ENCODE peak calls at places on chromosomes 6 and 20, in six cellular contexts. I, W, Y, X, H and C are unnamed samples.

GRCh38 chr6:105993769-105994521 is 92.2 kb upstream of the PRDM1 start:
- DNase-seq in Y (peak; percentile 15), H (peak; percentile 33), W (peak; percentile 64), X (peak; percentile 42), I (peak; percentile 89), C (no peak)

GRCh38 chr6:11231564-11232176 is 798 bp downstream of the NEDD9 start:
- DNase-seq in X (peak; percentile 76), W (no peak), H (no peak), Y (no peak), I (no peak), C (peak; percentile 33)

GRCh38 chr6:74467533-74468215 is 738.2 kb downstream of the COL12A1 start:
- DNase-seq in X (no peak), Y (no peak), I (no peak), H (no peak), W (no peak), C (no peak)

GRCh38 chr6:79713701-79714322 is 82.7 kb downstream of the SH3BGRL2 start:
- DNase-seq in X (peak; percentile 76), W (no peak), I (peak; percentile 77), Y (peak; percentile 11), H (peak; percentile 58), C (no peak)

GRCh38 chr6:25660512-25660911 is 8.5 kb downstream of the SCGN start:
- DNase-seq in I (no peak), X (no peak), Y (no peak), W (no peak), H (no peak), C (peak; percentile 67)

GRCh38 chr20:57819291-57819690 is 109.5 kb upstream of the PMEPA1 start:
- DNase-seq in H (no peak), I (no peak), W (no peak), Y (no peak), X (no peak), C (no peak)

GRCh38 chr6:42962502-42963178 is 2.1 kb downstream of the GNMT start:
- DNase-seq in X (no peak), I (no peak), Y (no peak), W (no peak), H (no peak), C (no peak)

GRCh38 chr6:150987371-150987828 is 121.9 kb downstream of the MTHFD1L start:
- DNase-seq in Y (no peak), X (no peak), I (peak; percentile 85), W (no peak), H (no peak), C (no peak)

GRCh38 chr6:56642366-56643261 is at the start of gene DST:
- DNase-seq in Y (no peak), W (no peak), I (no peak), H (peak; percentile 33), X (no peak), C (peak; percentile 33)

GRCh38 chr20:52105573-52106422 is 85.8 kb downstream of the ZFP64 start:
- DNase-seq in I (no peak), X (peak; percentile 47), Y (no peak), W (no peak), H (no peak), C (no peak)

GRCh38 chr6:169343886-169344525 is 90.4 kb upstream of the THBS2 start:
- DNase-seq in I (peak; percentile 45), X (no peak), H (no peak), Y (no peak), W (no peak), C (no peak)

GRCh38 chr6:134065706-134066105 is 13.3 kb upstream of the SLC2A12 start:
- DNase-seq in Y (no peak), I (peak; percentile 61), X (peak; percentile 24), H (no peak), W (no peak), C (no peak)

GRCh38 chr6:29947292-29947980 is 5.1 kb downstream of the HLA-A start:
- DNase-seq in X (no peak), Y (no peak), H (no peak), W (no peak), I (no peak), C (no peak)

GRCh38 chr6:105015482-105015881 is 58.6 kb downstream of the LIN28B start:
- DNase-seq in I (no peak), Y (no peak), X (no peak), H (no peak), W (no peak), C (no peak)

GRCh38 chr6:149857541-149857940 is 6.6 kb downstream of the LRP11 start:
- DNase-seq in X (no peak), W (no peak), Y (no peak), I (no peak), H (no peak), C (no peak)

GRCh38 chr6:111572216-111572706 is 33.4 kb downstream of the TRAF3IP2 start:
- DNase-seq in W (no peak), H (no peak), X (no peak), Y (no peak), I (no peak), C (no peak)

GRCh38 chr6:13989424-13990144 is 64.8 kb downstream of the RNF182 start:
- DNase-seq in I (no peak), W (no peak), X (no peak), H (no peak), Y (no peak), C (no peak)

GRCh38 chr20:1894951-1895673 is at the start of gene SIRPA:
- DNase-seq in X (peak; percentile 80), I (no peak), Y (no peak), W (peak; percentile 87), H (peak; percentile 83), C (peak; percentile 89)

GRCh38 chr6:28488916-28489365 is 26.7 kb downstream of the GPX6 start:
- DNase-seq in X (peak; percentile 32), H (peak; percentile 72), W (no peak), Y (no peak), I (peak; percentile 75), C (no peak)

GRCh38 chr6:159646731-159647130 is 46.3 kb downstream of the SOD2 start:
- DNase-seq in H (no peak), W (no peak), X (no peak), Y (no peak), I (no peak), C (no peak)

GRCh38 chr20:37741560-37741959 is 47.7 kb downstream of the CTNNBL1 start:
- DNase-seq in I (no peak), X (no peak), W (no peak), Y (no peak), H (no peak), C (no peak)

GRCh38 chr20:38893056-38893455 is 33.2 kb upstream of the FAM83D start:
- DNase-seq in Y (no peak), H (no peak), W (no peak), I (no peak), X (no peak), C (no peak)

GRCh38 chr6:15503346-15503680 is 159.5 kb downstream of the DTNBP1 start:
- DNase-seq in H (no peak), I (no peak), X (no peak), W (no peak), Y (no peak), C (no peak)

GRCh38 chr6:33613146-33613793 is 7.9 kb upstream of the ITPR3 start:
- DNase-seq in X (no peak), W (no peak), Y (no peak), H (no peak), I (no peak), C (no peak)

GRCh38 chr6:17472653-17473183 is 79.3 kb downstream of the CAP2 start:
- DNase-seq in W (no peak), Y (no peak), H (no peak), X (peak; percentile 8), I (no peak), C (no peak)

GRCh38 chr20:52001999-52002666 is 189.4 kb downstream of the ZFP64 start:
- DNase-seq in I (no peak), Y (no peak), X (no peak), H (no peak), W (no peak), C (no peak)

GRCh38 chr6:75418233-75418632 is 75.4 kb downstream of the FILIP1 start:
- DNase-seq in X (no peak), H (no peak), W (no peak), I (no peak), Y (no peak), C (no peak)

GRCh38 chr6:27545271-27546046 is 72.6 kb upstream of the ZNF184 start:
- DNase-seq in X (peak; percentile 45), Y (no peak), W (no peak), I (peak; percentile 68), H (no peak), C (no peak)

GRCh38 chr20:22507240-22507961 is 77.0 kb downstream of the FOXA2 start:
- DNase-seq in X (no peak), W (no peak), Y (no peak), H (no peak), I (no peak), C (no peak)

GRCh38 chr6:112466378-112467151 is 119.4 kb downstream of the RFPL4B start:
- DNase-seq in H (no peak), W (no peak), Y (no peak), X (no peak), I (no peak), C (no peak)